ENCODE peak calls at places on chromosomes 4 and X, in eight cellular contexts. One of them, this sample, is unnamed.

GRCh38 chrX:12690646-12691045 is 100.6 kb upstream of the PRPS2 start:
- DNase-seq in cardiac fibroblast: no peak
- DNase-seq in breast epithelium: no peak
- DNase-seq in AG09309: no peak
- DNase-seq in HCT116: no peak
- DNase-seq in Peyer's patch: no peak
- DNase-seq in MM.1S: no peak
- DNase-seq in left ventricle myocardium inferior: no peak
- DNase-seq in this sample: no peak

GRCh38 chr4:28481565-28481964 is 1620.9 kb downstream of the STIM2 start:
- DNase-seq in cardiac fibroblast: no peak
- DNase-seq in breast epithelium: peak; percentile 22
- DNase-seq in AG09309: no peak
- DNase-seq in HCT116: no peak
- DNase-seq in Peyer's patch: no peak
- DNase-seq in MM.1S: no peak
- DNase-seq in left ventricle myocardium inferior: no peak
- DNase-seq in this sample: no peak

GRCh38 chr4:154332681-154333421 is 158.7 kb downstream of the DCHS2 start:
- DNase-seq in cardiac fibroblast: no peak
- DNase-seq in breast epithelium: no peak
- DNase-seq in AG09309: no peak
- DNase-seq in HCT116: no peak
- DNase-seq in Peyer's patch: no peak
- DNase-seq in MM.1S: peak; percentile 47
- DNase-seq in left ventricle myocardium inferior: no peak
- DNase-seq in this sample: no peak

GRCh38 chr4:185510803-185511202 is 24.5 kb downstream of the PDLIM3 start:
- DNase-seq in cardiac fibroblast: no peak
- DNase-seq in breast epithelium: no peak
- DNase-seq in AG09309: no peak
- DNase-seq in HCT116: no peak
- DNase-seq in Peyer's patch: no peak
- DNase-seq in MM.1S: no peak
- DNase-seq in left ventricle myocardium inferior: no peak
- DNase-seq in this sample: no peak

GRCh38 chrX:79325263-79325958 is 41.7 kb downstream of the ITM2A start:
- DNase-seq in cardiac fibroblast: no peak
- DNase-seq in breast epithelium: no peak
- DNase-seq in AG09309: no peak
- DNase-seq in HCT116: no peak
- DNase-seq in Peyer's patch: no peak
- DNase-seq in MM.1S: peak; percentile 48
- DNase-seq in left ventricle myocardium inferior: no peak
- DNase-seq in this sample: peak; percentile 20

GRCh38 chr4:169810325-169811323 is 52.9 kb upstream of the HPF1 start:
- DNase-seq in cardiac fibroblast: peak; percentile 93
- DNase-seq in breast epithelium: no peak
- DNase-seq in AG09309: peak; percentile 60
- DNase-seq in HCT116: peak; percentile 84
- DNase-seq in Peyer's patch: no peak
- DNase-seq in MM.1S: peak; percentile 79
- DNase-seq in left ventricle myocardium inferior: no peak
- DNase-seq in this sample: no peak

GRCh38 chrX:134396174-134396573 is 63.8 kb upstream of the HPRT1 start:
- DNase-seq in cardiac fibroblast: peak; percentile 17
- DNase-seq in breast epithelium: no peak
- DNase-seq in AG09309: no peak
- DNase-seq in HCT116: no peak
- DNase-seq in Peyer's patch: no peak
- DNase-seq in MM.1S: peak; percentile 34
- DNase-seq in left ventricle myocardium inferior: no peak
- DNase-seq in this sample: no peak

GRCh38 chr4:80931645-80932215 is 98.8 kb upstream of the BMP3 start:
- DNase-seq in cardiac fibroblast: no peak
- DNase-seq in breast epithelium: peak; percentile 24
- DNase-seq in AG09309: no peak
- DNase-seq in HCT116: no peak
- DNase-seq in Peyer's patch: no peak
- DNase-seq in MM.1S: no peak
- DNase-seq in left ventricle myocardium inferior: no peak
- DNase-seq in this sample: no peak

GRCh38 chr4:168218663-168219062 is 99.9 kb downstream of the DDX60 start:
- DNase-seq in cardiac fibroblast: peak; percentile 90
- DNase-seq in breast epithelium: no peak
- DNase-seq in AG09309: peak; percentile 37
- DNase-seq in HCT116: no peak
- DNase-seq in Peyer's patch: no peak
- DNase-seq in MM.1S: no peak
- DNase-seq in left ventricle myocardium inferior: no peak
- DNase-seq in this sample: no peak

GRCh38 chrX:45749375-45749774 is 548.7 kb upstream of the DIPK2B start:
- DNase-seq in cardiac fibroblast: peak; percentile 48
- DNase-seq in breast epithelium: no peak
- DNase-seq in AG09309: no peak
- DNase-seq in HCT116: no peak
- DNase-seq in Peyer's patch: no peak
- DNase-seq in MM.1S: no peak
- DNase-seq in left ventricle myocardium inferior: no peak
- DNase-seq in this sample: no peak
- H3K4me3 ChIP-seq in cardiac fibroblast: no peak overlapping the region
- H3K4me3 ChIP-seq in breast epithelium: no peak overlapping the region
- H3K4me3 ChIP-seq in AG09309: no peak overlapping the region
- H3K4me3 ChIP-seq in HCT116: no peak overlapping the region
- H3K4me3 ChIP-seq in Peyer's patch: no peak overlapping the region
- H3K4me3 ChIP-seq in MM.1S: no peak overlapping the region
- H3K4me3 ChIP-seq in left ventricle myocardium inferior: peak overlapping the region; percentile 60
- H3K4me3 ChIP-seq in this sample: no peak overlapping the region

GRCh38 chr4:2507855-2508254 is 28.6 kb upstream of the FAM193A start:
- DNase-seq in cardiac fibroblast: no peak
- DNase-seq in breast epithelium: no peak
- DNase-seq in AG09309: no peak
- DNase-seq in HCT116: no peak
- DNase-seq in Peyer's patch: no peak
- DNase-seq in MM.1S: no peak
- DNase-seq in left ventricle myocardium inferior: no peak
- DNase-seq in this sample: no peak
- TF ChIP-seq CTCF in cardiac fibroblast: no peak
- TF ChIP-seq CTCF in breast epithelium: no peak
- TF ChIP-seq CTCF in AG09309: no peak
- TF ChIP-seq CTCF in HCT116: no peak
- TF ChIP-seq CTCF in Peyer's patch: no peak
- TF ChIP-seq CTCF in MM.1S: no peak
- TF ChIP-seq CTCF in left ventricle myocardium inferior: no peak
- TF ChIP-seq CTCF in this sample: no peak

GRCh38 chr4:47500776-47501175 is 15.7 kb downstream of the ATP10D start:
- DNase-seq in cardiac fibroblast: no peak
- DNase-seq in breast epithelium: no peak
- DNase-seq in AG09309: no peak
- DNase-seq in HCT116: no peak
- DNase-seq in Peyer's patch: no peak
- DNase-seq in MM.1S: no peak
- DNase-seq in left ventricle myocardium inferior: no peak
- DNase-seq in this sample: no peak

GRCh38 chr4:47493238-47494123 is 8.4 kb downstream of the ATP10D start:
- DNase-seq in cardiac fibroblast: no peak
- DNase-seq in breast epithelium: no peak
- DNase-seq in AG09309: no peak
- DNase-seq in HCT116: no peak
- DNase-seq in Peyer's patch: no peak
- DNase-seq in MM.1S: no peak
- DNase-seq in left ventricle myocardium inferior: no peak
- DNase-seq in this sample: no peak

GRCh38 chr4:47494124-47494430 is 9.0 kb downstream of the ATP10D start:
- DNase-seq in cardiac fibroblast: no peak
- DNase-seq in breast epithelium: no peak
- DNase-seq in AG09309: no peak
- DNase-seq in HCT116: no peak
- DNase-seq in Peyer's patch: no peak
- DNase-seq in MM.1S: no peak
- DNase-seq in left ventricle myocardium inferior: no peak
- DNase-seq in this sample: no peak

GRCh38 chr4:47499705-47500104 is 14.6 kb downstream of the ATP10D start:
- DNase-seq in cardiac fibroblast: peak; percentile 9
- DNase-seq in breast epithelium: no peak
- DNase-seq in AG09309: no peak
- DNase-seq in HCT116: no peak
- DNase-seq in Peyer's patch: no peak
- DNase-seq in MM.1S: peak; percentile 25
- DNase-seq in left ventricle myocardium inferior: no peak
- DNase-seq in this sample: no peak

GRCh38 chr4:47498899-47499298 is 13.8 kb downstream of the ATP10D start:
- DNase-seq in cardiac fibroblast: peak; percentile 20
- DNase-seq in breast epithelium: no peak
- DNase-seq in AG09309: no peak
- DNase-seq in HCT116: no peak
- DNase-seq in Peyer's patch: no peak
- DNase-seq in MM.1S: no peak
- DNase-seq in left ventricle myocardium inferior: no peak
- DNase-seq in this sample: no peak
- H3K4me3 ChIP-seq in cardiac fibroblast: no peak overlapping the region
- H3K4me3 ChIP-seq in breast epithelium: no peak overlapping the region
- H3K4me3 ChIP-seq in AG09309: no peak overlapping the region
- H3K4me3 ChIP-seq in HCT116: no peak overlapping the region
- H3K4me3 ChIP-seq in Peyer's patch: no peak overlapping the region
- H3K4me3 ChIP-seq in MM.1S: no peak overlapping the region
- H3K4me3 ChIP-seq in left ventricle myocardium inferior: no peak overlapping the region
- H3K4me3 ChIP-seq in this sample: no peak overlapping the region

GRCh38 chr4:105440890-105441289 is 33.0 kb downstream of the PPA2 start:
- DNase-seq in cardiac fibroblast: peak; percentile 26
- DNase-seq in breast epithelium: no peak
- DNase-seq in AG09309: no peak
- DNase-seq in HCT116: no peak
- DNase-seq in Peyer's patch: no peak
- DNase-seq in MM.1S: no peak
- DNase-seq in left ventricle myocardium inferior: no peak
- DNase-seq in this sample: no peak
- TF ChIP-seq CTCF in cardiac fibroblast: no peak
- TF ChIP-seq CTCF in breast epithelium: no peak
- TF ChIP-seq CTCF in AG09309: no peak
- TF ChIP-seq CTCF in HCT116: no peak
- TF ChIP-seq CTCF in Peyer's patch: no peak
- TF ChIP-seq CTCF in MM.1S: no peak
- TF ChIP-seq CTCF in left ventricle myocardium inferior: no peak
- TF ChIP-seq CTCF in this sample: no peak

DNA sequence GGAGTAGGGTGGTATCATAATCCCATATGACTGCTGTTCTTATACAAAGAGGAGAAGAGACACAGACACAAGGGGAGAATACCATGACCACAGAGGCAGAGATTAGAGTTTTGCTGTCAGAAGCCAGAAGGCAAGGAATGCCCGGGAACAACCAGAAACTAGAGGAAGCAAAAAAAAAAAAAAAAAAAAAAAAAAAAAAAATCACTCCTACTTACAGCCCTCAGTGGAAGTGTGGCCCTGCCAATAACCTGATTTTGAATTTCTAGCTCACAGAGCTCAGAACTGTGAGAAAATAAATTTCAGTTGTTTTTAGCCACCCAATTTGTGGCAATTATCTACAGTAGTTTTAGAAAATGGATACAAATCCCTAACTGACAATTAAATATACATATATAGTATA is 30.4 kb upstream of the UBE2NL start:
- DNase-seq in cardiac fibroblast: peak; percentile 5
- DNase-seq in breast epithelium: no peak
- DNase-seq in AG09309: no peak
- DNase-seq in HCT116: no peak
- DNase-seq in Peyer's patch: no peak
- DNase-seq in MM.1S: no peak
- DNase-seq in left ventricle myocardium inferior: no peak
- DNase-seq in this sample: no peak
- H3K4me3 ChIP-seq in cardiac fibroblast: no peak overlapping the region
- H3K4me3 ChIP-seq in breast epithelium: no peak overlapping the region
- H3K4me3 ChIP-seq in AG09309: no peak overlapping the region
- H3K4me3 ChIP-seq in HCT116: no peak overlapping the region
- H3K4me3 ChIP-seq in Peyer's patch: no peak overlapping the region
- H3K4me3 ChIP-seq in MM.1S: no peak overlapping the region
- H3K4me3 ChIP-seq in left ventricle myocardium inferior: no peak overlapping the region
- H3K4me3 ChIP-seq in this sample: no peak overlapping the region

GRCh38 chr4:137226900-137227299 is 305.4 kb downstream of the PCDH18 start:
- DNase-seq in cardiac fibroblast: peak; percentile 48
- DNase-seq in breast epithelium: no peak
- DNase-seq in AG09309: no peak
- DNase-seq in HCT116: peak; percentile 16
- DNase-seq in Peyer's patch: no peak
- DNase-seq in MM.1S: peak; percentile 42
- DNase-seq in left ventricle myocardium inferior: no peak
- DNase-seq in this sample: no peak
- TF ChIP-seq CTCF in cardiac fibroblast: peak; percentile 43
- TF ChIP-seq CTCF in breast epithelium: no peak
- TF ChIP-seq CTCF in AG09309: peak; percentile 43
- TF ChIP-seq CTCF in HCT116: peak; percentile 53
- TF ChIP-seq CTCF in Peyer's patch: no peak
- TF ChIP-seq CTCF in MM.1S: peak; percentile 47
- TF ChIP-seq CTCF in left ventricle myocardium inferior: peak; percentile 15
- TF ChIP-seq CTCF in this sample: no peak

GRCh38 chr4:163343604-163344146 is at the start of gene NPY5R:
- DNase-seq in cardiac fibroblast: no peak
- DNase-seq in breast epithelium: no peak
- DNase-seq in AG09309: no peak
- DNase-seq in HCT116: no peak
- DNase-seq in Peyer's patch: no peak
- DNase-seq in MM.1S: no peak
- DNase-seq in left ventricle myocardium inferior: no peak
- DNase-seq in this sample: peak; percentile 44
- H3K4me3 ChIP-seq in cardiac fibroblast: peak within 1 kb of the TSS; percentile 24
- H3K4me3 ChIP-seq in breast epithelium: peak within 1 kb of the TSS; percentile 65
- H3K4me3 ChIP-seq in AG09309: no peak within 1 kb of the TSS
- H3K4me3 ChIP-seq in HCT116: no peak within 1 kb of the TSS
- H3K4me3 ChIP-seq in Peyer's patch: peak within 1 kb of the TSS; percentile 29
- H3K4me3 ChIP-seq in MM.1S: no peak within 1 kb of the TSS
- H3K4me3 ChIP-seq in left ventricle myocardium inferior: peak within 1 kb of the TSS; percentile 65
- H3K4me3 ChIP-seq in this sample: peak within 1 kb of the TSS; percentile 6